ENCODE peak calls at places on chromosomes 3 and 15, in five cellular contexts. M is heart left ventricle, H is GM23338, N is bronchial epithelial cell, G is cardiac muscle cell. U is an unnamed sample.
A peak's percentile ranks its signal among the peaks of the same experiment; 100 is the strongest.

GRCh38 chr3:14792691-14793121 is 26.1 kb upstream of the FGD5 start:
- DNase-seq in M (no peak), H (no peak), N (no peak), G (no peak), U (peak; percentile 54)

GRCh38 chr3:139307601-139308146 is 36.1 kb upstream of the MRPS22 start:
- DNase-seq in M (no peak), H (no peak), N (no peak), G (no peak), U (no peak)

GRCh38 chr3:24487325-24488242 is 7.1 kb downstream of the THRB start:
- DNase-seq in M (no peak), H (no peak), N (peak; percentile 86), G (no peak), U (no peak)

GRCh38 chr3:40765884-40766283 is 241.1 kb downstream of the ZNF621 start:
- DNase-seq in M (no peak), H (no peak), N (no peak), G (no peak), U (no peak)

GRCh38 chr15:89774492-89774891 is 1.6 kb upstream of the MESP2 start:
- DNase-seq in M (no peak), H (no peak), N (peak; percentile 72), G (no peak), U (no peak)

GRCh38 chr15:62165793-62166380 is 802 bp upstream of the C2CD4B start:
- DNase-seq in M (peak; percentile 29), H (peak; percentile 9), N (no peak), G (no peak), U (no peak)

GRCh38 chr15:35764661-35765519 is 218.9 kb upstream of the DPH6 start:
- DNase-seq in M (no peak), H (no peak), N (no peak), G (no peak), U (no peak)

GRCh38 chr15:41801185-41801584 is 26.7 kb upstream of the JMJD7 start:
- DNase-seq in M (no peak), H (no peak), N (no peak), G (no peak), U (no peak)

GRCh38 chr3:48695113-48695753 is 9.5 kb upstream of the NCKIPSD start:
- DNase-seq in M (peak; percentile 53), H (peak; percentile 94), N (peak; percentile 48), G (no peak), U (peak; percentile 55)

GRCh38 chr15:89335289-89336041 is 841 bp upstream of the POLG start:
- DNase-seq in M (no peak), H (peak; percentile 71), N (no peak), G (peak; percentile 40), U (no peak)

GRCh38 chr15:68151277-68151676 is 53.9 kb downstream of the CALML4 start:
- DNase-seq in M (no peak), H (no peak), N (peak; percentile 49), G (no peak), U (no peak)

GRCh38 chr3:135458539-135458938 is 507.0 kb upstream of the PPP2R3A start:
- DNase-seq in M (no peak), H (no peak), N (no peak), G (no peak), U (no peak)

GRCh38 chr3:135452881-135453280 is 512.6 kb upstream of the PPP2R3A start:
- DNase-seq in M (no peak), H (peak; percentile 15), N (no peak), G (no peak), U (no peak)

GRCh38 chr3:135454890-135455289 is 510.6 kb upstream of the PPP2R3A start:
- DNase-seq in M (no peak), H (no peak), N (no peak), G (no peak), U (no peak)

GRCh38 chr3:135453333-135453732 is 512.2 kb upstream of the PPP2R3A start:
- DNase-seq in M (no peak), H (no peak), N (no peak), G (no peak), U (no peak)

GRCh38 chr3:135456182-135456790 is 509.2 kb upstream of the PPP2R3A start:
- DNase-seq in M (no peak), H (peak; percentile 72), N (no peak), G (peak; percentile 48), U (no peak)
- H3K4me3 ChIP-seq in M (no peak overlapping the region), H (no peak overlapping the region), N (no peak overlapping the region), G (no peak overlapping the region), U (no peak overlapping the region)

DNA sequence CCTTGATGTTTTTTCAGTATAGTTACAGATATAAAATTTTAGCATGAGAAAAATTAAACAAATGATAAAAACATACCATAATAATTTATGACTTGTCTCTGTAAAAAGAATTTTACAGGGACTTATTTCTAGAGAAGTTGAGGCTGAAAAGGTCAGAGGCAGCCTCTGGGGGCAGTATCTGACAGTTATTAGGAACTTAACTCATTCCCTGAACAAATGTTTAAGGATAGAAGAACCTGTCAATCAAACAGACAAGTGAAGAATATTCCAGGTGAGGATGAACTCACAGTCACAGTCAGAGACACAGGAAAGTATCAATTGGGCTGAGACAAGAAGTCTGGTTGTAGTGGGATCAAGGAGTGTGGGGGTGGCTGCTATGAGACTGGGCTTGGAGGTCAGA is 7.3 kb downstream of the MYLK start:
- DNase-seq in M (no peak), H (peak; percentile 39), N (no peak), G (no peak), U (no peak)
- TF ChIP-seq CTCF in M (no peak), H (peak; percentile 65), N (peak; percentile 10), G (peak; percentile 23), U (no peak)

GRCh38 chr15:45110256-45110820 is 3.6 kb downstream of the DUOX2 start:
- DNase-seq in M (no peak), H (peak; percentile 57), N (no peak), G (no peak), U (no peak)

GRCh38 chr15:45105586-45105985 is 8.4 kb downstream of the DUOX2 start:
- DNase-seq in M (no peak), H (no peak), N (no peak), G (no peak), U (no peak)

GRCh38 chr15:45111390-45112142 is 2.4 kb downstream of the DUOX2 start:
- DNase-seq in M (no peak), H (peak; percentile 49), N (no peak), G (no peak), U (no peak)

GRCh38 chr15:45106002-45106790 is 7.8 kb downstream of the DUOX2 start:
- DNase-seq in M (no peak), H (no peak), N (no peak), G (no peak), U (no peak)

GRCh38 chr15:45107941-45108630 is 5.9 kb downstream of the DUOX2 start:
- DNase-seq in M (no peak), H (no peak), N (no peak), G (no peak), U (no peak)
- H3K27me3 ChIP-seq in M (peaks cover 45% of the 10 kb centered on the region), H (peaks cover 48% of the 10 kb centered on the region), N (peaks cover 26% of the 10 kb centered on the region), G (peaks cover 89% of the 10 kb centered on the region), U (peaks cover 29% of the 10 kb centered on the region)

GRCh38 chr3:111734652-111735051 is 124.4 kb upstream of the PHLDB2 start:
- DNase-seq in M (no peak), H (no peak), N (no peak), G (no peak), U (no peak)

GRCh38 chr3:111735271-111735758 is 123.8 kb upstream of the PHLDB2 start:
- DNase-seq in M (no peak), H (no peak), N (peak; percentile 98), G (peak; percentile 23), U (no peak)

GRCh38 chr3:111732248-111732879 is 126.7 kb upstream of the PHLDB2 start:
- DNase-seq in M (no peak), H (no peak), N (peak; percentile 90), G (no peak), U (no peak)

GRCh38 chr3:111733856-111734255 is 125.2 kb upstream of the PHLDB2 start:
- DNase-seq in M (no peak), H (no peak), N (no peak), G (no peak), U (no peak)

GRCh38 chr3:111733154-111733553 is 125.9 kb upstream of the PHLDB2 start:
- DNase-seq in M (no peak), H (no peak), N (no peak), G (no peak), U (no peak)
- H3K4me3 ChIP-seq in M (no peak overlapping the region), H (no peak overlapping the region), N (peak overlapping the region; percentile 55), G (no peak overlapping the region), U (no peak overlapping the region)

GRCh38 chr3:42191443-42191747 is 74.6 kb downstream of the CCK start:
- DNase-seq in M (no peak), H (no peak), N (no peak), G (no peak), U (no peak)
- TF ChIP-seq CTCF in M (no peak), H (no peak), N (no peak), G (no peak), U (peak; percentile 0)

U was measured in psoas muscle.